ENCODE peak calls at places on chromosome 5, in eight cellular contexts. K is fibroblast of pulmonary artery, V is HCT116, W is HFF-Myc, L is GM12878, A is body of pancreas, Y is tibial artery, H is upper lobe of left lung. F is an unnamed sample.

GRCh38 chr5:142830241-142831018 is 60.3 kb downstream of the ARHGAP26 start:
- DNase-seq in V (no peak), A (no peak), K (peak), Y (no peak), H (no peak), L (no peak), W (peak), F (peak)

GRCh38 chr5:54885636-54886035 is 99.8 kb downstream of the ESM1 start:
- DNase-seq in L (no peak), K (no peak), W (no peak), Y (no peak), A (no peak), V (no peak), H (no peak), F (no peak)

GRCh38 chr5:55102345-55102744 is at the start of gene GZMA:
- DNase-seq in W (no peak), V (no peak), K (no peak), A (no peak), Y (no peak), L (no peak), H (no peak), F (no peak)

GRCh38 chr5:56656816-56657740 is 158.3 kb upstream of the MAP3K1 start:
- DNase-seq in H (no peak), K (peak), A (no peak), L (no peak), Y (no peak), W (no peak), V (no peak), F (peak)

GRCh38 chr5:39020465-39020864 is 53.7 kb downstream of the RICTOR start:
- DNase-seq in V (no peak), A (no peak), H (no peak), L (no peak), W (no peak), K (no peak), Y (no peak), F (peak)

GRCh38 chr5:144028058-144028457 is 142.4 kb downstream of the YIPF5 start:
- DNase-seq in L (no peak), Y (no peak), H (no peak), W (no peak), V (no peak), K (peak), A (peak), F (peak)

GRCh38 chr5:57468481-57469165 is 14.0 kb downstream of the ACTBL2 start:
- DNase-seq in K (peak), H (no peak), Y (no peak), V (no peak), A (no peak), W (no peak), L (no peak), F (peak)

GRCh38 chr5:110853267-110853666 is 114.5 kb downstream of the SLC25A46 start:
- DNase-seq in A (no peak), H (no peak), L (no peak), V (no peak), Y (no peak), K (peak), W (no peak), F (peak)

GRCh38 chr5:149913449-149914419 is 30.9 kb downstream of the PDE6A start:
- DNase-seq in K (no peak), L (no peak), V (no peak), Y (no peak), A (no peak), H (no peak), W (no peak), F (no peak)

GRCh38 chr5:94620257-94620656 is 1.8 kb downstream of the SLF1 start:
- DNase-seq in L (no peak), V (no peak), K (no peak), W (no peak), A (no peak), H (no peak), Y (no peak), F (no peak)

GRCh38 chr5:26519245-26519644 is 519.1 kb downstream of the CDH9 start:
- DNase-seq in K (no peak), W (no peak), A (no peak), L (no peak), V (no peak), Y (no peak), H (no peak), F (no peak)

GRCh38 chr5:142621227-142621626 is 64.7 kb downstream of the FGF1 start:
- DNase-seq in H (no peak), Y (no peak), A (no peak), V (no peak), K (peak), W (peak), L (no peak), F (peak)

GRCh38 chr5:102865510-102866314 is 110.6 kb downstream of the PAM start:
- DNase-seq in L (peak), W (no peak), A (peak), V (peak), Y (peak), H (peak), K (peak), F (peak)

GRCh38 chr5:36944607-36945225 is 68.1 kb downstream of the NIPBL start:
- DNase-seq in K (peak), Y (no peak), V (peak), A (no peak), L (no peak), W (no peak), H (no peak), F (peak)

GRCh38 chr5:3962113-3962512 is 366.5 kb downstream of the IRX1 start:
- DNase-seq in L (no peak), A (no peak), Y (no peak), V (no peak), K (no peak), H (no peak), W (no peak), F (no peak)

GRCh38 chr5:110377411-110378392 is 348.8 kb downstream of the TMEM232 start:
- DNase-seq in V (no peak), H (no peak), L (no peak), W (no peak), K (no peak), A (no peak), Y (no peak), F (peak)

GRCh38 chr5:38535281-38535750 is 21.1 kb downstream of the LIFR start:
- DNase-seq in Y (no peak), V (no peak), A (no peak), K (peak), L (no peak), H (no peak), W (no peak), F (peak)

GRCh38 chr5:135230326-135230925 is 168.6 kb downstream of the MACROH2A1 start:
- DNase-seq in Y (peak), H (peak), A (no peak), W (no peak), V (no peak), L (no peak), K (peak), F (peak)

GRCh38 chr5:111498346-111498745 is 14.0 kb downstream of the STARD4 start:
- DNase-seq in Y (no peak), L (no peak), H (no peak), V (no peak), K (no peak), A (no peak), W (no peak), F (no peak)

GRCh38 chr5:96489518-96489917 is 56.5 kb upstream of the PCSK1 start:
- DNase-seq in V (no peak), K (no peak), A (no peak), L (no peak), W (no peak), H (no peak), Y (no peak), F (no peak)

GRCh38 chr5:115151208-115151805 is 18.4 kb downstream of the TRIM36 start:
- DNase-seq in W (no peak), Y (no peak), L (no peak), V (no peak), A (no peak), K (no peak), H (no peak), F (no peak)

GRCh38 chr5:88238732-88239131 is 29.9 kb downstream of the TMEM161B start:
- DNase-seq in Y (no peak), A (no peak), V (no peak), L (no peak), K (no peak), H (no peak), W (no peak), F (no peak)

DNA sequence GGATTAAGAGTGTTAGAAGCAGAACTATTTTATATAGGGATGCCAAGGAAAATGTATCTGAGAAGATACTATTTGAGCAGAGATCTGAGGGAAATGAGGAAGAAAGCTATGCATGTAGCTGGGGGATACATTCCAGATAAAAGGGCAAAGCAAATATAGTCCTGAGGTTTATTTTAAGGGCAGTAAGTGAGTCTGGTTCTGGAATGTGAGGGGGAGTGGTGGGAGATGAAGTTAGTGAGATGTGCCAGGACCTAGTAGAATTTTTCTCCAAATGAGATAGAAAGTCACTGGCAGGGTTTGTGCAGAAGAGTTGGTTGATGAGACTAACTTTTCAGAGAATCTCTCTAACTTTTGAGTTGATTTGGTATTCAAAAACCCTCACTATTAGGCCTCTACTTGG is 374.7 kb downstream of the ADGRV1 start:
- DNase-seq in K (no peak), V (no peak), A (no peak), Y (no peak), H (no peak), L (no peak), W (no peak), F (no peak)
- H3K4me3 ChIP-seq in K (no peak), V (no peak), A (no peak), Y (no peak), H (no peak), L (no peak), W (no peak), F (no peak)

GRCh38 chr5:52804359-52804758 is 16.6 kb downstream of the ITGA1 start:
- DNase-seq in A (no peak), Y (no peak), W (no peak), K (peak), H (no peak), V (no peak), L (no peak), F (no peak)
- H3K4me3 ChIP-seq in A (no peak), Y (peak), W (no peak), K (peak), H (no peak), V (no peak), L (no peak), F (no peak)

GRCh38 chr5:6823996-6824395 is 110.8 kb downstream of the TENT4A start:
- DNase-seq in H (no peak), V (no peak), K (no peak), A (no peak), L (no peak), W (no peak), Y (no peak), F (no peak)

GRCh38 chr5:6820851-6821479 is 107.7 kb downstream of the TENT4A start:
- DNase-seq in L (no peak), Y (no peak), V (peak), A (no peak), H (no peak), W (peak), K (peak), F (peak)

GRCh38 chr5:6822068-6822467 is 108.8 kb downstream of the TENT4A start:
- DNase-seq in K (no peak), L (no peak), W (no peak), A (no peak), V (no peak), H (no peak), Y (no peak), F (no peak)

GRCh38 chr5:6825678-6826244 is 112.5 kb downstream of the TENT4A start:
- DNase-seq in A (no peak), K (no peak), Y (no peak), V (no peak), W (no peak), L (no peak), H (no peak), F (no peak)

GRCh38 chr5:6822556-6823343 is 109.5 kb downstream of the TENT4A start:
- DNase-seq in K (no peak), V (no peak), L (no peak), A (no peak), H (no peak), W (no peak), Y (no peak), F (no peak)
- H3K4me3 ChIP-seq in K (no peak), V (no peak), L (no peak), A (no peak), H (no peak), W (no peak), Y (no peak), F (no peak)

GRCh38 chr5:59095480-59095879 is 512.6 kb downstream of the RAB3C start:
- DNase-seq in H (no peak), Y (no peak), K (peak), V (no peak), A (no peak), W (no peak), L (no peak), F (peak)

GRCh38 chr5:59091965-59092364 is 509.1 kb downstream of the RAB3C start:
- DNase-seq in A (no peak), K (no peak), W (no peak), Y (no peak), H (no peak), V (no peak), L (no peak), F (no peak)

GRCh38 chr5:59090323-59090722 is 507.4 kb downstream of the RAB3C start:
- DNase-seq in L (no peak), K (no peak), A (no peak), Y (no peak), V (no peak), H (no peak), W (no peak), F (no peak)

GRCh38 chr5:59093329-59093728 is 510.5 kb downstream of the RAB3C start:
- DNase-seq in H (peak), Y (no peak), K (peak), A (no peak), W (no peak), L (no peak), V (no peak), F (peak)

GRCh38 chr5:59092758-59093157 is 509.9 kb downstream of the RAB3C start:
- DNase-seq in L (no peak), H (no peak), V (no peak), Y (no peak), A (no peak), K (no peak), W (no peak), F (no peak)
- H3K4me3 ChIP-seq in L (no peak), H (no peak), V (no peak), Y (no peak), A (no peak), K (peak), W (no peak), F (no peak)

GRCh38 chr5:10481241-10481932 is 39.7 kb downstream of the ROPN1L start:
- DNase-seq in L (no peak), W (no peak), A (no peak), Y (no peak), H (no peak), V (no peak), K (no peak), F (no peak)
- H3K4me3 ChIP-seq in L (no peak), W (no peak), A (no peak), Y (no peak), H (no peak), V (no peak), K (no peak), F (no peak)

GRCh38 chr5:91419136-91419535 is 36.0 kb upstream of the ARRDC3 start:
- DNase-seq in V (no peak), L (no peak), H (no peak), A (no peak), K (no peak), Y (no peak), W (no peak), F (no peak)

GRCh38 chr5:91418158-91418557 is 35.0 kb upstream of the ARRDC3 start:
- DNase-seq in V (no peak), L (no peak), K (no peak), Y (no peak), W (no peak), H (no peak), A (no peak), F (no peak)

GRCh38 chr5:91417219-91417618 is 34.1 kb upstream of the ARRDC3 start:
- DNase-seq in W (no peak), V (no peak), A (no peak), Y (no peak), L (no peak), H (no peak), K (peak), F (peak)

GRCh38 chr5:91420879-91421278 is 37.8 kb upstream of the ARRDC3 start:
- DNase-seq in Y (no peak), K (no peak), H (no peak), A (no peak), L (no peak), W (no peak), V (no peak), F (no peak)

DNA sequence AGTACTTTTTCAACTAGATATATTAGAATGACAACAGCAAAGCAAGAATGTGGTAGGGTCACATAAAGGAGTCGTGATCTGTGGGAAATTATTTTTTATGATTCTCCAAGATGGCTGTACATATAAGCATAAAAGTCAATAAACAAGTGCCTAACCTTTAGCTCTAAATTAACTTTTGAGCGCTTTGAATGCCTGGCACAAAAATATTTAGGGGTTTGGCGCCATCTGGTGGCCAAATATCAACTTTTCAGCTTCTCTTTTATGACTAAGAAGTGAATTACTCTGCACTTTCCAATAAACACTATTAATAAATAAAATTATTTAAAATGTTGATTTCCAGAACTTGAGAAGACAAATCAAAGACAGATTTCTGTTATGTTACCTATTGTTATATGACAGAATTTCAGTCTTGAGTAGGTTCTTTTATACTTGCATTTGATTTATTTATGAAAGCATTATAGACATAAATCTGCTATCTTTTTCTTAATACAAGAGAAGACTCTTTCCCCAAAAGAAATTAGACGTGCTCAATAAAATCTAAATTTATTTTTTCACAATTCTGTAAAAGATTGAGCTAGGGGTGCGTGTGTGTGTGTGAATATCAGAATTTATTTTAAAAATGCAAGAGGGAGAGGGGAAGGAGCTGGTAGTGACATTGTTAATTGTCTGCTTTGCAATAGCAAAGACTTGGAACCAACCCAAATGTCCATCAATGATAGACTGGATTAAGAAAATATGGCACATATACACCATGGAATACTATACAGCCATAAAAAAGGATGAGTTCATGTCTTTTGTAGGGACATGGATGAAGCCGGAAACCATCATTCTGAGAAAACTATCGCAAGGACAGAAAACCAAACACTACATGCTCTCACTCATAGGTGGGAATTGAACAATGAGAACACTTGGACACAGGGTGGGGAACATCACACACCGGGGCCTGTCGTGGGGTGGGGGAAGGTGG is 36.7 kb upstream of the ARRDC3 start:
- DNase-seq in V (peak), K (peak), H (peak), L (no peak), A (peak), Y (peak), W (peak), F (peak)
- H3K4me3 ChIP-seq in V (no peak), K (no peak), H (no peak), L (no peak), A (no peak), Y (no peak), W (no peak), F (no peak)

GRCh38 chr5:177370488-177371119 is 12.9 kb downstream of the RGS14 start:
- DNase-seq in Y (peak), V (peak), L (no peak), A (peak), K (peak), W (peak), H (peak), F (peak)
- H3K4me3 ChIP-seq in Y (peak), V (peak), L (no peak), A (no peak), K (peak), W (peak), H (no peak), F (peak)

GRCh38 chr5:180813418-180813817 is 10.8 kb upstream of the MGAT1 start:
- DNase-seq in H (no peak), L (no peak), K (no peak), Y (peak), W (no peak), A (no peak), V (no peak), F (no peak)
- H3K4me3 ChIP-seq in H (no peak), L (no peak), K (no peak), Y (peak), W (no peak), A (no peak), V (no peak), F (no peak)

F was measured in foreskin fibroblast.